ENCODE peak calls at places on chromosomes 6 and 20, in ten cellular contexts. I is HCT116, A is mucosa of descending colon, K is Karpas-422, U is adrenal gland, F is hepatocyte, S is K562, M is tibial nerve, W is psoas muscle, R is A549. D is an unnamed sample. For H3K4me1, the result is how much of the 10 kb centered on the place peaks cover.

GRCh38 chr20:37240337-37241055 is 21.1 kb downstream of the GHRH start:
- DNase-seq in R (no peak), F (no peak), A (no peak), W (no peak), M (no peak), I (no peak), U (no peak), K (no peak), S (no peak), D (peak)

GRCh38 chr20:60254901-60255411 is 296.7 kb downstream of the CDH26 start:
- DNase-seq in F (no peak), I (no peak), R (no peak), M (no peak), K (no peak), S (no peak), A (no peak), W (no peak), U (peak), D (peak)

GRCh38 chr20:54865273-54865672 is 389.9 kb downstream of the DOK5 start:
- DNase-seq in R (no peak), S (no peak), U (no peak), K (no peak), F (no peak), W (no peak), I (no peak), A (no peak), M (no peak), D (no peak)

GRCh38 chr6:90025418-90026089 is 131.3 kb downstream of the GJA10 start:
- DNase-seq in W (no peak), K (peak), A (no peak), I (peak), R (peak), M (no peak), S (peak), U (no peak), F (peak), D (peak)

GRCh38 chr20:5070570-5070969 is 49.2 kb downstream of the PCNA start:
- DNase-seq in R (no peak), K (no peak), M (no peak), I (no peak), U (no peak), A (no peak), W (no peak), F (no peak), S (no peak), D (no peak)

GRCh38 chr20:62887147-62887859 is 25.7 kb upstream of the TCFL5 start:
- DNase-seq in W (peak), F (peak), R (no peak), I (no peak), S (peak), K (no peak), A (peak), U (peak), M (no peak), D (peak)

GRCh38 chr6:150905769-150906168 is 40.3 kb downstream of the MTHFD1L start:
- DNase-seq in F (no peak), W (no peak), M (no peak), K (peak), I (no peak), U (no peak), A (no peak), R (no peak), S (peak), D (no peak)

GRCh38 chr6:131216277-131216676 is 81.0 kb downstream of the AKAP7 start:
- DNase-seq in F (no peak), U (no peak), I (no peak), K (no peak), W (no peak), R (no peak), M (no peak), S (no peak), A (no peak), D (no peak)

GRCh38 chr20:25553819-25554296 is 31.5 kb downstream of the NINL start:
- DNase-seq in K (peak), W (no peak), U (peak), A (peak), R (no peak), S (no peak), M (no peak), F (peak), I (no peak), D (no peak)

GRCh38 chr6:147221739-147222138 is 17.5 kb downstream of the STXBP5 start:
- DNase-seq in R (no peak), K (no peak), I (no peak), W (no peak), A (no peak), U (no peak), F (no peak), M (no peak), S (no peak), D (no peak)

GRCh38 chr6:48714286-48715049 is 603.5 kb upstream of the PTCHD4 start:
- DNase-seq in F (no peak), R (no peak), K (peak), W (no peak), S (no peak), A (no peak), I (no peak), U (no peak), M (no peak), D (no peak)

GRCh38 chr6:14366880-14367279 is 249.3 kb downstream of the CD83 start:
- DNase-seq in A (no peak), M (no peak), I (no peak), W (no peak), S (no peak), K (no peak), R (no peak), U (no peak), F (peak), D (no peak)

GRCh38 chr6:70502484-70502883 is 64.2 kb upstream of the SDHAF4 start:
- DNase-seq in K (no peak), W (no peak), U (no peak), I (no peak), F (no peak), S (no peak), M (no peak), R (no peak), A (no peak), D (no peak)

GRCh38 chr6:169971951-169972651 is 220.7 kb downstream of the ERMARD start:
- DNase-seq in S (no peak), W (no peak), I (no peak), M (no peak), F (no peak), U (no peak), K (no peak), R (no peak), A (no peak), D (no peak)

GRCh38 chr6:3266170-3266569 is 7.4 kb downstream of the PSMG4 start:
- DNase-seq in F (no peak), M (no peak), W (no peak), S (no peak), I (no peak), K (no peak), U (no peak), A (no peak), R (no peak), D (no peak)

GRCh38 chr6:170257376-170257775 is 33.5 kb downstream of the DLL1 start:
- DNase-seq in U (no peak), S (no peak), I (no peak), W (no peak), R (no peak), A (no peak), K (no peak), F (no peak), M (no peak), D (no peak)

GRCh38 chr6:37182736-37183590 is 13.0 kb downstream of the PIM1 start:
- DNase-seq in U (peak), K (no peak), M (no peak), I (no peak), W (no peak), A (no peak), F (no peak), R (no peak), S (peak), D (no peak)

GRCh38 chr6:13194852-13195251 is 133.5 kb downstream of the TBC1D7 start:
- DNase-seq in M (no peak), F (peak), K (peak), W (peak), R (peak), U (peak), S (peak), I (peak), A (peak), D (peak)

GRCh38 chr20:58192567-58192966 is 35.9 kb downstream of the ANKRD60 start:
- DNase-seq in F (no peak), U (no peak), M (no peak), R (no peak), S (peak), A (no peak), K (peak), I (no peak), W (no peak), D (no peak)

GRCh38 chr20:4613184-4613583 is 108.5 kb upstream of the PRND start:
- DNase-seq in M (no peak), A (no peak), K (no peak), U (no peak), R (no peak), S (no peak), W (no peak), I (no peak), F (no peak), D (peak)

GRCh38 chr6:63677282-63677681 is 41.7 kb downstream of the PHF3 start:
- DNase-seq in U (no peak), R (no peak), I (no peak), W (no peak), M (no peak), A (peak), K (no peak), F (peak), S (no peak), D (no peak)

GRCh38 chr6:138297761-138298298 is 79.5 kb upstream of the PBOV1 start:
- DNase-seq in U (no peak), S (no peak), M (no peak), R (no peak), A (no peak), W (no peak), K (no peak), I (no peak), F (no peak), D (no peak)

GRCh38 chr6:116266803-116267202 is 12.9 kb downstream of the TSPYL1 start:
- DNase-seq in I (no peak), A (no peak), F (no peak), K (no peak), M (no peak), S (no peak), U (no peak), R (no peak), W (no peak), D (peak)

GRCh38 chr6:130115036-130115435 is 96.7 kb downstream of the L3MBTL3 start:
- DNase-seq in A (no peak), R (no peak), K (peak), W (no peak), I (no peak), F (no peak), U (no peak), M (no peak), S (no peak), D (no peak)

GRCh38 chr6:159093608-159094443 is 49.0 kb upstream of the TAGAP start:
- DNase-seq in S (no peak), U (no peak), M (no peak), F (no peak), A (no peak), W (no peak), R (no peak), K (no peak), I (no peak), D (no peak)

GRCh38 chr6:100035873-100036653 is 42.0 kb upstream of the MCHR2 start:
- DNase-seq in K (no peak), M (no peak), S (no peak), W (no peak), F (no peak), I (no peak), R (no peak), U (no peak), A (no peak), D (peak)

GRCh38 chr6:3650959-3651697 is 100.4 kb downstream of the PXDC1 start:
- DNase-seq in K (no peak), S (peak), W (no peak), R (no peak), U (no peak), A (no peak), I (no peak), F (peak), M (no peak), D (no peak)

GRCh38 chr6:11586574-11586973 is 49.0 kb downstream of the TMEM170B start:
- DNase-seq in S (no peak), U (no peak), A (no peak), I (no peak), R (peak), W (no peak), M (no peak), F (peak), K (no peak), D (peak)

GRCh38 chr6:18216411-18216810 is 47.9 kb downstream of the DEK start:
- DNase-seq in A (no peak), M (no peak), F (no peak), K (no peak), S (no peak), U (no peak), R (no peak), W (no peak), I (no peak), D (peak)

DNA sequence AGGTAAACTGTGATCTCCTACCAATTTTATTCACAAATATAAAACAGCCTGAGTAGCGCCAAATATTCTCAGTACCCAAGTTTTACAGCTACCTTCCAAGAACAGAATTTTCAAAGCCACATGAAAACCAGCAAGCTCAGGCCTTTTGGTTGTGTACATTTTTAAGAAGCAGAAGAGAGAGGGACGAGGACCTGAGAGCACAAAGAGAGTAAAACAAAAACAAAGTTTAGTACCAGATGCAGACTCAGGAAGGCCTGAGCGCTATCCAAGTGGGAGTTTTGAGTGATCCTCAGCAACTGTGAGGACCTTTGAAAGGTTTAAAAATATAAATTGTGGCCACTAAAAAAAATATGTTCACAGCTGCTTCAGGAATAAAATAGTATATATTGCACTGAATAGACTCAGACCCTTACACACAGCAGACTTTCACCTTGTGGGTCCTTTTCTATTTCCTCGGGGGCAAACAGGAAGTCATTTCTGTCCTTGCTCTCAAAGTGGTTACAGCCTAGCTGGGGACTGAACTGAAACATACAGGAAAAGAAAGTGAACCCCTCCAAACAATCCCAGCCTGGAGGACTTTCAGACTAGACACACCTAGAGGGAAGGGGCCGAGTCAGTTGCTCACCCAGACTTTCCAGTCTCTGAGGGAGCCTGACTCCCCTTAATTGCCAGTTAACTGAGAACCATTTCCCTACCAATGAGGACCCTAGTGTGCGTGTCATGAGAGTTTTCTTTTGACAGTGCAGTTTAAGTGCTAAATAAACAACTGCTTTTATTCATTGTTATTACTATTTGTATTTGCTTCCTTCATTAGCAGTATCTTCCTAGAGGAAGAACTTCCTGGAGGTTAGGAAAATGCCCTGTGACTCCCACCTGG is 48.5 kb upstream of the NT5E start:
- DNase-seq in F (no peak), R (no peak), I (no peak), A (no peak), S (no peak), M (no peak), U (no peak), K (no peak), W (no peak), D (no peak)
- H3K4me1 ChIP-seq in F (under half), R (under half), I (half or more), A (under half), S (under half), M (under half), U (under half), K (under half), W (under half), D (under half)

DNA sequence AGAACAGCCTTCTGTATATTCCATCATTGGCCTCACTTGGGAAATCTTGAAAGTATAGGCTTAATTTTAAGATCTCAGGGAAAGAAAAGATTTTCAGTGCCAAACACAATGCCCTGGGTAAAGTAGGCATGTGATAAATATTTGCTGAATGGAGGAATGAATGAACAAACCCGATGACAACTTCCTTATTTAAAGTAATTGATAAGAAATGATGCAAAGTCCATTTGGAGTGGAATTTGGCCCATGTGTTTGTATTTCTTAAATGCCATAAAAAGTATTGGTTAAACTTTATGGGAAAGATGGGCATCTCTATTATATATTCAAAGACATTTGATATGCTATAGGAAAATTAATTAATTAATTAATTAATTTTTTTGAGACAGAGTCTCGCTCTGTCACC is 3.7 kb downstream of the TIAM2 start:
- DNase-seq in M (no peak), U (no peak), S (no peak), R (no peak), K (no peak), A (no peak), I (no peak), W (no peak), F (no peak), D (no peak)
- H3K4me1 ChIP-seq in M (under half), U (under half), S (under half), R (under half), K (under half), A (under half), I (under half), W (under half), F (under half), D (under half)

DNA sequence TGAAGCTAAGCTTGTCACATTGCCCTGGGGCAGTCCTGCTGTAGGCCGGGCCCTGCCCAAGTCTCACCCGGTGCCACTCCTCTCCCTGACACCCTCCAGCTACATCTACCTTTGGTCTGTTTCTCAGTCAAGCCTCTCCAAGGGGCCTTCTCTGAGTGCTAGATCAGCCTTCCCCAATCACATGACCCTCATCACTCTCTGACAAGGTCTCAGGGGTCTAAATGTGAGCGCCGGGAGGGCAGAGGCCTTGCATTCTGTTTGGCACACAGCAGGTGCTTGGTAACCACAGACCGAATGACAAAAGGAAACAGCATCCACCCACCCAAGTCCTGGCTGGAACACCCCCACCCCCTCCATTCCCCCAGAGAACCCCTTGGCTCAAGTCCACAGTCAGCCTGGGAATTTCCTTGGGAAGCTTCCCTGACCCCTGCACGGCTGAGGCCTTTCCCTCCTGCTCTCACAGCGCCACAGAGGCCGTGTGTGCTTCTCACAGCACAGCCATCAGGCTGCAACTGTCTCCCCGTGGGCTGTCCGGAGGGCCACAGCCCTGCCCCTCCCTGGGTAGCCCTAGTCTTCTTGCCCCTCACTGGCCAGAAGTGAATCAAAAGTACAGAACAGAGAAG is 32.9 kb downstream of the PKIG start:
- DNase-seq in R (no peak), S (no peak), I (no peak), K (no peak), U (no peak), F (no peak), W (no peak), A (no peak), M (no peak), D (no peak)
- H3K4me1 ChIP-seq in R (under half), S (under half), I (under half), K (under half), U (under half), F (under half), W (under half), A (under half), M (under half), D (under half)

DNA sequence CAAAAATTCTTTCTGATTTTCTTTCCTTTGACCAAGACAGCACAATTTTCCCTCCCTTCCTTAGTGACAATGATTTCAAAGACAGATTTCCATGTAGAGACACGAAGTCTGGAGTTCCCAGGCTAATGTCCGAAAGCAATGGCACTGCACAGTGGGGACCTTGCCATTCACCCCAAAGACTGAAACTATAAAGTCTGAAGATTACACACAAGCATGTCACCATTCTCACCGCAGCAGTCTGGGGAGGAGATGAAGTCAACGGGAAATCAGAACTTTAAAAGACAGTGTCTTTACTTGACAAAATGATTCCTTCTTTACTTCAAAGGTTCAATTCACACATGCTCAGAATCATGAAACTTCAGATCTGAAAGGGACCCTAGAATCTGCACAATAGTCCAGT is 8.3 kb downstream of the B4GALT5 start:
- DNase-seq in I (no peak), F (no peak), U (no peak), R (no peak), S (no peak), K (no peak), A (no peak), M (no peak), W (no peak), D (no peak)
- H3K4me1 ChIP-seq in I (under half), F (under half), U (half or more), R (half or more), S (under half), K (under half), A (under half), M (under half), W (half or more), D (under half)

DNA sequence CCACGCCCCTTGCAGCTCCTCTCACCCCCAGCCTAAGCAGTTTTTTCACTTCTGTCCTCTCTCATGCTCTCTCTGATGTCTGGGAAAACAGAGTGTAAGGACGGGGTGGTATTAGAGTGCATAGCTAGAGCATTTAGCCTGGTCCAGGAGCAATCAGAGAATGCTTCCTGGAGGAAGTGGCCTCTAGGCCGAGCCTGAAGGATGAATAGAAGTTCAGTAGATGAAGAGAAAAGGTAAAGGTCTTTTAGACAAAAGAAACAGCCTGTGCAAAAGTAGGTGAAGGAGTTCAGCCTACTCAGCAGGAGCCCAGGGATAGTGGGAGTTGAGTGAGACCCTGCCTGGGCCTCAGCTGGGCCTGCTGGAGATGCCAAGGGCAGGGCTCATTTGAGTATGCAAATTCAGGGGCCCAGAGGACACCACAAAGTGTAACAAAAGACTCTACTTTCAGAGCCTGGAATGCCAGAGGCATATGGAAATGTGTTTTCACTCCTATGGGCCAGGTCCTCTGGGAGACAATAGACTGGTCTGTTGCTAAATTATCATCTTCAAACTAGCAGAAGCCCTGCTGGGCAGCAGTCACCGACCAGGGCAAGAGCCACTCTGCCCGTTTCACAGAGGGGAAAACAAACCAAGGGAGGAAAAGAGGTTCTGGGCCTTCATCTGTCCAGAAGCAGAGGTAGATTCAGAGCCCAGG is 19.7 kb upstream of the TM9SF4 start:
- DNase-seq in K (no peak), U (no peak), M (no peak), A (no peak), S (no peak), F (no peak), R (no peak), I (no peak), W (no peak), D (no peak)
- H3K4me1 ChIP-seq in K (under half), U (under half), M (under half), A (under half), S (under half), F (under half), R (under half), I (under half), W (under half), D (under half)

DNA sequence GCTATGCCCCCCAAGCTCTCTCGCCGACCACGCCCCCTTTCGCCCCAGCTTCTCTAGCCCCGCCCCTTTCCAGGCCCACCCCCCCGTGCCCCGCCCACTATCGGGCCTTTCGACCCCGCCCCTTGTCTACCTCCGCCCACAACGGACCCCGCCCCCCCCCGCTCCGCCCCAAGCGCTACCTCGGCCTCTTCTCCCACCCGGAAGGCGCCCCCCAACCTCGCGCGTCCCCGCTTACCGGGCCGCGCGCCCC is 201 bp downstream of the ZBTB22 start:
- DNase-seq in M (no peak), F (no peak), S (no peak), I (no peak), K (no peak), A (peak), U (no peak), R (no peak), W (no peak), D (no peak)
- H3K4me1 ChIP-seq in M (under half), F (under half), S (half or more), I (half or more), K (half or more), A (under half), U (half or more), R (under half), W (half or more), D (under half)